ENCODE peak calls at places on chromosomes 3 and 15, in seven cellular contexts. N, E, J, X, F, Y and O are unnamed samples.

GRCh38 chr15:85312486-85312885 is 67.9 kb upstream of the AKAP13 start:
- DNase-seq in N (no peak), E (no peak), J (no peak), X (no peak), F (no peak), Y (no peak), O (no peak)

GRCh38 chr3:104952587-104952986 is 414.1 kb upstream of the ALCAM start:
- DNase-seq in N (no peak), E (no peak), J (no peak), X (peak; percentile 7), F (no peak), Y (no peak), O (no peak)

GRCh38 chr3:75737831-75738493 is 47.4 kb downstream of the ZNF717 start:
- DNase-seq in N (no peak), E (no peak), J (no peak), X (no peak), F (no peak), Y (no peak), O (no peak)

GRCh38 chr3:47370887-47371697 is 9.7 kb upstream of the PTPN23 start:
- DNase-seq in N (no peak), E (no peak), J (peak; percentile 26), X (peak; percentile 30), F (peak; percentile 37), Y (peak; percentile 83), O (peak; percentile 54)

GRCh38 chr3:160482796-160483195 is 33.2 kb upstream of the TRIM59 start:
- DNase-seq in N (no peak), E (no peak), J (no peak), X (no peak), F (no peak), Y (no peak), O (no peak)

GRCh38 chr15:99967841-99968371 is 234.7 kb upstream of the LYSMD4 start:
- DNase-seq in N (no peak), E (no peak), J (no peak), X (no peak), F (no peak), Y (no peak), O (no peak)

GRCh38 chr3:37729119-37729518 is 132.6 kb upstream of the CTDSPL start:
- DNase-seq in N (no peak), E (no peak), J (no peak), X (no peak), F (no peak), Y (no peak), O (no peak)

GRCh38 chr3:48930590-48930989 is 11.9 kb downstream of the ARIH2 start:
- DNase-seq in N (no peak), E (no peak), J (no peak), X (no peak), F (no peak), Y (no peak), O (no peak)

GRCh38 chr3:169836058-169836941 is 23.6 kb upstream of the LRRC34 start:
- DNase-seq in N (no peak), E (no peak), J (no peak), X (no peak), F (no peak), Y (no peak), O (no peak)

GRCh38 chr15:90868261-90868689 is at the start of gene FURIN:
- DNase-seq in N (no peak), E (no peak), J (peak; percentile 26), X (no peak), F (no peak), Y (peak; percentile 56), O (peak; percentile 30)

GRCh38 chr3:86938706-86939105 is 52.2 kb downstream of the VGLL3 start:
- DNase-seq in N (no peak), E (no peak), J (no peak), X (no peak), F (no peak), Y (no peak), O (no peak)

DNA sequence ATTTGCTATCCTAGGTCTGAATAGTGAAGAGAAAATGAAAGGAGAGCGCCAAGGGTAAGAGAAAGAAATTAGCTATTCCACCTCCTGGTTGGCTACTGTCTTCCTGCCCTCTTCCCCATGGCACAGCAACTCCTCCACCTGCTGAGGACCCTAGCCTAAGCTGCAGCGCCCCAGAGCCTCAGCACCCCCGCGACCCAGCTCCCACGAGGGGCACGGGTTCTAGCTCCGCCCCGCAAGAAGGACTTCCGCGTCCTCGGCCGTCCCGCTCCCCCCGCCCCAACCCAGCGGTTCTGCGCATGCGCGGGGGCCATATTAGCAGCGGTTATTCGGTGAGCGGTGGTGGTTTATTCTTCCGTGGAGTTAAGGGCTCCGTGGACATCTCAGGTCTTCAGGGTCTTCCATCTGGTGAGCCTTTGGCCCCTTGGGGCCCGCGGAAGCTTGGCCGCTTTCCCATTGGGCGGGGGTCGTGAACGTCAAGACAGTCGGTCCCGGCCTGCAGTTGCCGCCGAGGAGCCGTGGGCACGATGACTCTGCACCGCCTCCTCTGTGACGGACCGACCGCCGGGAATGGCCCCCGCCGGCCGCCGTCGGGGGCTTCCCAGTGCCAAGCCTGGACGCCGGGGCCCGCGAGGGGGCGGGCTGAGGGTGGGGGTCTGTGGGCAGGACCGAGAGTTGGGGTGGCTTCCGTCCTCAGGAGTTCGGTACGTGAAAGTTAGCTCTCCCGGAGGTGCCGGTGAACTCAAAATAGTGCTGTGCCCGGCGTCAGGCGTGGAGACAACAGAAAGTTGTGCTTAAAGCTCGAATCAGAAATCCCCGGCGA is at the start of gene PSMA4:
- DNase-seq in N (peak; percentile 91), E (peak; percentile 92), J (peak; percentile 93), X (peak; percentile 97), F (peak; percentile 91), Y (peak; percentile 98), O (peak; percentile 94)
- TF ChIP-seq POLR2A in N (peak; percentile 88), E (peak; percentile 65), J (peak; percentile 84), X (peak; percentile 95), F (peak; percentile 83), Y (peak; percentile 97), O (peak; percentile 95)

GRCh38 chr15:63052961-63053698 is 10.6 kb downstream of the TPM1 start:
- DNase-seq in N (no peak), E (peak; percentile 76), J (peak; percentile 39), X (no peak), F (no peak), Y (no peak), O (no peak)
- TF ChIP-seq POLR2A in N (no peak), E (no peak), J (no peak), X (no peak), F (no peak), Y (no peak), O (no peak)

DNA sequence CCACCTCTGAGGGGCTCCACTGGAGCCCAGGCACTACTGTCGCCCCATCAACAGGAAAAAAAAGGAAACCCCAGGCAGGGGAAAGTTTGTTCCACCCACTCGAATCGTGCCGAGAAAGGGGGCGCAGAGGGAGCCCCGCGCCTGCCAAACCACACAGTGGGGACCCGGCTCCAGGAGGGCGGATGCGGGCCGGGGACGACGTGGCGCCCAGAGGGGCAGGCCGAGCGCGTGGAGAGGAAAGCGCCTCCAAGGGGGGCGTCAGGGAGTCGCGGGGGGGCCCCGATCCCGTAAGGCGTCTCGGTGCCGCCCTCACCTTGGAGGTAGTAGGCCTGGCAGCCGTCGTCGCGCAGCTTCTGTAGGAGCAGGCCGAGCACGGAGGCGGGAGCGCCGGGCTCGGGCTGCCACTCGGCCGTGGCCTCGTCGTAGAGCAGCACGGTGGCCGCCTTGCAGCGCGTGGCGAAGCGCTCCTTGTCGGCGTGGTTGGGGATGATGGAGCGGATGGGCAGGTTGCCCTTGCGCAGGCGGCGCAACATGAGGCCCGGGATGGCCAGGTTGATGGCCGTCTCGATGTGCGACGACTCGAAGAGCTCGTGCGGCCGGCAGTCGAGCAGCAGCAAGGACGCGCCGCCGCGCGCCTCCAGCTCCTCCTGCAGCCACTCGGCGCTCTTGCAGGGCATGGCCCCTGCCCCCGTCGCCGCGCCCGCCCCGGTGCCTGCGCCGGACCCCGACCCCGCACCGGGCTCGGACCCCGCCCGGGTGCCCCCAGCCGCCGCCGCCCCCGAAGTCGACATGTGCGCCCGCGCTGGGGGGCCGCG is 627 bp downstream of the DUSP7 start:
- DNase-seq in N (no peak), E (no peak), J (peak; percentile 60), X (peak; percentile 23), F (peak; percentile 36), Y (peak; percentile 41), O (peak; percentile 80)
- TF ChIP-seq POLR2A in N (no peak), E (no peak), J (no peak), X (no peak), F (no peak), Y (no peak), O (no peak)

GRCh38 chr3:10288575-10288960 is 4.2 kb downstream of the GHRL start:
- DNase-seq in N (no peak), E (no peak), J (no peak), X (no peak), F (no peak), Y (no peak), O (no peak)

GRCh38 chr3:10287936-10288574 is 4.7 kb downstream of the GHRL start:
- DNase-seq in N (no peak), E (no peak), J (no peak), X (no peak), F (no peak), Y (no peak), O (no peak)

GRCh38 chr3:10285307-10285706 is 7.4 kb downstream of the GHRL start:
- DNase-seq in N (no peak), E (no peak), J (no peak), X (no peak), F (no peak), Y (no peak), O (no peak)

GRCh38 chr3:10285742-10286524 is 6.8 kb downstream of the GHRL start:
- DNase-seq in N (no peak), E (no peak), J (no peak), X (no peak), F (no peak), Y (no peak), O (no peak)

DNA sequence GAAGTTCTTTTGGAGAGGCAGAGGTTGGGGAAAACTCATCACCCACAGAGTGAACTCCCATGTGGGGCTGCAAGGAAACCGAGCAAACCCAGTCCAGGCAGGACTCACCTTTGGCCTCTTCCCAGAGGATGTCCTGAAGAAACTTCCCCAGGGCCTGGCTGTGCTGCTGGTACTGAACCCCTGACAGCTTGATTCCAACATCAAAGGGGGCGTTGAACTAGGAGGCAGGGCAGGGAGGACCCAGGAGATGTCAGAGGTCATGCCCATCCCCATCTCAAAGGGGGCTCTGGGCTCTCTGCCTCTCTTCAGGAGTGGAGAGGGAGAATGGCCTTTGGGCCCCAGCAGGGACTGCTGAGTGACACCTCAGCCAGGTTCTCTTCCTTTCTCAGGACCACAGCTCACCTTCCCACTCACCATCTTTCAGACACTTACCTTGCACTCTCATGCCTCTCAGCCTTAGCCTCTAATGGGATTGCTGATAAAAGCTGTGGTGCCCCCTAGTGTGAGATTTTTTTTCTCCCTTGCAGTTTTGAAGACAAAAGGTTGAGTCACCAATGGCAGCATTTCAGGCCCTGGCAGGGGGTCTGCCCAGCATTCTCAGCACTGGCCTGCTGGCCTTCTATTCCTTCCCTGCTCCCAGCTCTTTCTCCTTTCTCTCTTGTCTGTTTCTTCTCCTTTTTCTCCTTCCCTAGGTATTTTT is 6.0 kb downstream of the GHRL start:
- DNase-seq in N (no peak), E (peak; percentile 76), J (no peak), X (peak; percentile 78), F (no peak), Y (no peak), O (peak; percentile 71)
- TF ChIP-seq POLR2A in N (no peak), E (no peak), J (no peak), X (no peak), F (no peak), Y (no peak), O (no peak)